ENCODE peak calls at places on chromosome 10, in four cellular contexts. R is CD4-positive, alpha-beta memory T cell; L is psoas muscle; T is PC-9. F is an unnamed sample. For H3K9me3, the result is how much of the 10 kb centered on the place peaks cover.

GRCh38 chr10:67098460-67098859 is 172.6 kb downstream of the LRRTM3 start:
- DNase-seq in R (no peak), L (no peak), T (no peak), F (no peak)

GRCh38 chr10:100519321-100520051 is at the start of gene SEC31B:
- DNase-seq in T (no peak), R (no peak), L (peak), F (no peak)

GRCh38 chr10:49613882-49614241 is at the start of gene CHAT:
- DNase-seq in R (no peak), T (no peak), L (no peak), F (no peak)

GRCh38 chr10:10056958-10057357 is 960.7 kb upstream of the CELF2 start:
- DNase-seq in T (no peak), L (no peak), R (no peak), F (no peak)

GRCh38 chr10:124741281-124741921 is 2.8 kb downstream of the FAM53B start:
- DNase-seq in R (peak), L (peak), T (peak), F (no peak)

GRCh38 chr10:129020621-129021020 is 446.4 kb upstream of the MGMT start:
- DNase-seq in L (no peak), T (no peak), R (no peak), F (no peak)

GRCh38 chr10:74234569-74234968 is 83.5 kb downstream of the ADK start:
- DNase-seq in R (no peak), L (no peak), T (no peak), F (no peak)

GRCh38 chr10:119301397-119301796 is 94.0 kb downstream of the GRK5 start:
- DNase-seq in L (no peak), R (peak), T (no peak), F (no peak)

GRCh38 chr10:93309062-93309461 is 173.1 kb downstream of the MYOF start:
- DNase-seq in T (no peak), L (no peak), R (no peak), F (no peak)

GRCh38 chr10:121926669-121927360 is 1.0 kb downstream of the ATE1 start:
- DNase-seq in T (no peak), R (peak), L (no peak), F (no peak)

GRCh38 chr10:7982733-7983132 is 71.8 kb upstream of the GATA3 start:
- DNase-seq in R (no peak), L (no peak), T (no peak), F (no peak)

GRCh38 chr10:76112826-76113150 is 681.4 kb downstream of the LRMDA start:
- DNase-seq in R (no peak), T (no peak), L (no peak), F (no peak)

GRCh38 chr10:753530-753929 is 64.1 kb upstream of the DIP2C start:
- DNase-seq in R (no peak), L (no peak), T (no peak), F (no peak)

GRCh38 chr10:82908751-82909150 is 1033.8 kb downstream of the NRG3 start:
- DNase-seq in R (no peak), T (no peak), L (no peak), F (no peak)

GRCh38 chr10:118102116-118102515 is 55.4 kb upstream of the RAB11FIP2 start:
- DNase-seq in T (no peak), R (no peak), L (no peak), F (no peak)

GRCh38 chr10:94115725-94116124 is 122.0 kb downstream of the PLCE1 start:
- DNase-seq in T (peak), L (no peak), R (no peak), F (no peak)

GRCh38 chr10:126199221-126199998 is 188.9 kb downstream of the ADAM12 start:
- DNase-seq in L (peak), R (no peak), T (peak), F (no peak)

GRCh38 chr10:33465747-33466146 is 131.3 kb upstream of the NRP1 start:
- DNase-seq in T (no peak), L (no peak), R (no peak), F (no peak)

GRCh38 chr10:130127612-130128607 is 8.3 kb upstream of the GLRX3 start:
- DNase-seq in L (no peak), T (no peak), R (peak), F (peak)

GRCh38 chr10:50291261-50291850 is 40.0 kb upstream of the ASAH2 start:
- DNase-seq in L (no peak), R (no peak), T (no peak), F (no peak)

GRCh38 chr10:117594722-117595121 is 52.2 kb downstream of the EMX2 start:
- DNase-seq in L (no peak), T (no peak), R (no peak), F (no peak)

GRCh38 chr10:81000781-81001180 is 463.1 kb downstream of the SH2D4B start:
- DNase-seq in T (no peak), L (no peak), R (no peak), F (no peak)

GRCh38 chr10:62095341-62096071 is 173.1 kb downstream of the RTKN2 start:
- DNase-seq in L (no peak), R (no peak), T (peak), F (no peak)

GRCh38 chr10:3777876-3778707 is 6.9 kb downstream of the KLF6 start:
- DNase-seq in T (no peak), L (no peak), R (no peak), F (no peak)

GRCh38 chr10:48251152-48251524 is 23.4 kb downstream of the FRMPD2 start:
- DNase-seq in L (no peak), R (no peak), T (no peak), F (no peak)

GRCh38 chr10:9331583-9332008 is 1277.1 kb downstream of the GATA3 start:
- DNase-seq in R (no peak), L (no peak), T (no peak), F (no peak)

GRCh38 chr10:72719941-72720592 is 28.1 kb downstream of the MCU start:
- DNase-seq in L (no peak), R (no peak), T (peak), F (no peak)

GRCh38 chr10:86023336-86023735 is 343.3 kb downstream of the GRID1 start:
- DNase-seq in T (no peak), R (no peak), L (no peak), F (no peak)

GRCh38 chr10:85597006-85597405 is 769.6 kb downstream of the GRID1 start:
- DNase-seq in L (no peak), T (no peak), R (no peak), F (no peak)

GRCh38 chr10:124476043-124476725 is 14.6 kb downstream of the LHPP start:
- DNase-seq in R (no peak), T (no peak), L (no peak), F (peak)

GRCh38 chr10:33669861-33670385 is 335.5 kb upstream of the NRP1 start:
- DNase-seq in T (no peak), R (no peak), L (no peak), F (no peak)

GRCh38 chr10:131693766-131694165 is 207.0 kb upstream of the PPP2R2D start:
- DNase-seq in T (no peak), R (no peak), L (no peak), F (no peak)
- H3K9me3 ChIP-seq in T (under half), R (under half), L (under half), F (under half)

GRCh38 chr10:114714281-114714741 is 56.2 kb upstream of the ABLIM1 start:
- DNase-seq in T (peak), R (no peak), L (no peak), F (no peak)

GRCh38 chr10:114711487-114712250 is 53.6 kb upstream of the ABLIM1 start:
- DNase-seq in L (no peak), T (no peak), R (no peak), F (no peak)

GRCh38 chr10:114715171-114715670 is 57.1 kb upstream of the ABLIM1 start:
- DNase-seq in T (peak), R (no peak), L (no peak), F (no peak)

GRCh38 chr10:114716811-114717404 is 58.8 kb upstream of the ABLIM1 start:
- DNase-seq in T (peak), L (no peak), R (no peak), F (no peak)

GRCh38 chr10:114713525-114713924 is 55.5 kb upstream of the ABLIM1 start:
- DNase-seq in R (no peak), T (no peak), L (no peak), F (no peak)
- H3K27ac ChIP-seq in R (no peak), T (no peak), L (peak), F (no peak)

DNA sequence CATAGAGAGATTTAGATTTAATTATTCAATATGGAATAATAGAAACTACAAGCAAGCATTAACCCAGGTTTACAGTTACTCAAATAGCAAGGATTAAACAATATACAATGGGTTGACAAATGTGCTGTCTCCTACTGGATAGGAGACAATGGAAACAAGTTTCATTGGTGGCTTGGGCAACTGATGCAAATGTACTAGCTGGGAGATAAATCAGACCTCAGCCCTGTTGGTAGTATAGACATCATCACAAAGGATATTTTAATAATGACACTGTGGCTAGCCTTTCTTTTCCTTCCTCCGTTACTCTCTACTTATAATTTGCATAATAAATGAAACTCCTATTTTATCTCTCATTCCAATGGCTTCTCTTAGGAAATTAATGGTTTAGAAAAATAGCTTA is 96.5 kb upstream of the DKK1 start:
- DNase-seq in L (no peak), T (no peak), R (no peak), F (no peak)
- H3K9me3 ChIP-seq in L (under half), T (under half), R (under half), F (under half)

DNA sequence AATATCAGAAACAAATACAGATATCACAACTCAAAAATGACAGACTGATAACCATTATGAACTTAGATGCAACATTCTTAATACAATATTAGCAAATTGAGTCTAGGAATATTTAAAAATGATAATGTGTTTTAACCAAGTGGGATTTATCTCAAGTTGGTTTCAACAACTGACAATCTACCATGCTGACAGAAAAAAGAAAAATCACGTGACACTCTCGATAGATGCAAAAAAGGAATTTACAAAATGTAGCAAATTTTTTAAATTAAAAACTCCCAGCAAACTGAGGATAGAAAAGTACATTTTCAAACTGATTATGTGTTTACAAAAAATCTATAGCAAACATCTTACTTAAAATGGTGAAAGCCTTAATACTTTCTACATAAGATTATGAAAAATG is 177.4 kb downstream of the MALRD1 start:
- DNase-seq in L (no peak), R (no peak), T (no peak), F (no peak)
- H3K27ac ChIP-seq in L (no peak), R (no peak), T (no peak), F (no peak)

GRCh38 chr10:110976577-110976976 is 57.2 kb downstream of the SHOC2 start:
- DNase-seq in T (no peak), R (no peak), L (no peak), F (no peak)
- H3K9me3 ChIP-seq in T (under half), R (under half), L (under half), F (under half)

DNA sequence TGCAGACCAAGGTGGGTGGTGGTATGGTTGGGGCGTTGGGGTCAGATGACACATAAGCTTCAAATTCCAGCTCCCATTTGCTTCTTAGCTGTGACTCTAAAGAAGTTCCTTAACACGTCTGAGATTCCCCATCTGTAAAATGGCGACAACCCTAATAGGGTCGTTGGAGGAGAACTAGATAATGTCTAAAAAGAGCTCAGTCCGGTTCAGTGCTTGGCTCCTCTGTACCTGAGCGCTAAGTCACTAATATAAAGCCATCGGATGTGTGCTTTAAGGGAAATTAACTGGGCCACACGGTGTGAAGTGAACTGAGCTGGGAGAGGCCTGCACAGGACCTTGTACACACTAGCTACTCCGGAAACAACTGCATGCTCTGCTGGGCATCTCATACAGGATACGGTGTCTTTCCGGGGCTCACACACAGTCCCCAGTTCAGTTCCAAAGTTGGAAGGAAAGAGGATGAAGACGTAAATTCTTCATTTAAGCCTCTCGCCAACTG is 476 bp upstream of the ZFYVE27 start:
- DNase-seq in L (no peak), R (no peak), T (no peak), F (no peak)
- H3K27ac ChIP-seq in L (peak), R (peak), T (no peak), F (peak)

GRCh38 chr10:28937959-28938358 is 260.6 kb downstream of the BAMBI start:
- DNase-seq in L (no peak), T (no peak), R (no peak), F (no peak)
- H3K9me3 ChIP-seq in L (under half), T (under half), R (under half), F (under half)